ENCODE peak calls at places on chromosomes 1 and 21, in four cellular contexts. One of them, this sample, is unnamed.
A peak's percentile ranks its signal among the peaks of the same experiment; 100 is the strongest.

GRCh38 chr1:2283991-2284895 is 56.1 kb downstream of the SKI start:
- DNase-seq in GM23338: no peak
- DNase-seq in mammary epithelial cell: no peak
- DNase-seq in PC-9: no peak
- DNase-seq in this sample: no peak

GRCh38 chr21:41752231-41752681 is 14.6 kb downstream of the RIPK4 start:
- DNase-seq in PC-9: no peak
- DNase-seq in mammary epithelial cell: peak; percentile 83
- DNase-seq in GM23338: no peak
- DNase-seq in this sample: peak; percentile 95

GRCh38 chr1:59125154-59125553 is 171.7 kb upstream of the FGGY start:
- DNase-seq in mammary epithelial cell: no peak
- DNase-seq in GM23338: no peak
- DNase-seq in PC-9: no peak
- DNase-seq in this sample: no peak

GRCh38 chr1:12215118-12215517 is 14.7 kb upstream of the VPS13D start:
- DNase-seq in PC-9: no peak
- DNase-seq in GM23338: no peak
- DNase-seq in mammary epithelial cell: no peak
- DNase-seq in this sample: no peak

GRCh38 chr1:179883040-179883501 is 986 bp downstream of the TOR1AIP1 start:
- DNase-seq in PC-9: no peak
- DNase-seq in GM23338: no peak
- DNase-seq in mammary epithelial cell: no peak
- DNase-seq in this sample: no peak

GRCh38 chr1:227793948-227794812 is 21.3 kb upstream of the PRSS38 start:
- DNase-seq in mammary epithelial cell: peak; percentile 40
- DNase-seq in PC-9: peak; percentile 54
- DNase-seq in GM23338: peak; percentile 84
- DNase-seq in this sample: peak; percentile 81

GRCh38 chr1:55702064-55702463 is 486.9 kb upstream of the USP24 start:
- DNase-seq in PC-9: no peak
- DNase-seq in mammary epithelial cell: peak; percentile 26
- DNase-seq in GM23338: peak; percentile 61
- DNase-seq in this sample: peak; percentile 49

GRCh38 chr1:25544243-25544764 is 898 bp downstream of the LDLRAP1 start:
- DNase-seq in mammary epithelial cell: no peak
- DNase-seq in GM23338: no peak
- DNase-seq in PC-9: peak; percentile 29
- DNase-seq in this sample: no peak

GRCh38 chr1:69688178-69688577 is 120.5 kb downstream of the LRRC7 start:
- DNase-seq in PC-9: no peak
- DNase-seq in mammary epithelial cell: no peak
- DNase-seq in GM23338: no peak
- DNase-seq in this sample: no peak

GRCh38 chr1:25727819-25728286 is 72.1 kb upstream of the SELENON start:
- DNase-seq in mammary epithelial cell: no peak
- DNase-seq in PC-9: no peak
- DNase-seq in GM23338: peak; percentile 34
- DNase-seq in this sample: no peak

GRCh38 chr1:227428803-227429202 is 110.5 kb upstream of the CDC42BPA start:
- DNase-seq in PC-9: peak; percentile 79
- DNase-seq in GM23338: peak; percentile 6
- DNase-seq in mammary epithelial cell: no peak
- DNase-seq in this sample: peak; percentile 70

GRCh38 chr1:197521118-197521739 is 253.2 kb downstream of the CRB1 start:
- DNase-seq in mammary epithelial cell: peak; percentile 17
- DNase-seq in PC-9: peak; percentile 1
- DNase-seq in GM23338: peak; percentile 80
- DNase-seq in this sample: peak; percentile 68

GRCh38 chr1:59151387-59151761 is 145.5 kb upstream of the FGGY start:
- DNase-seq in mammary epithelial cell: peak; percentile 12
- DNase-seq in GM23338: no peak
- DNase-seq in PC-9: no peak
- DNase-seq in this sample: no peak

GRCh38 chr1:14366361-14367018 is 232.0 kb upstream of the KAZN start:
- DNase-seq in PC-9: no peak
- DNase-seq in GM23338: peak; percentile 53
- DNase-seq in mammary epithelial cell: no peak
- DNase-seq in this sample: peak; percentile 74

GRCh38 chr21:38990424-38990794 is 184.7 kb downstream of the ETS2 start:
- DNase-seq in PC-9: no peak
- DNase-seq in mammary epithelial cell: no peak
- DNase-seq in GM23338: peak; percentile 11
- DNase-seq in this sample: no peak

GRCh38 chr1:84634536-84635205 is 55.6 kb downstream of the SSX2IP start:
- DNase-seq in mammary epithelial cell: peak; percentile 92
- DNase-seq in PC-9: peak; percentile 81
- DNase-seq in GM23338: peak; percentile 6
- DNase-seq in this sample: no peak

GRCh38 chr1:199685369-199685768 is 342.1 kb upstream of the NR5A2 start:
- DNase-seq in GM23338: no peak
- DNase-seq in PC-9: no peak
- DNase-seq in mammary epithelial cell: peak; percentile 54
- DNase-seq in this sample: no peak

GRCh38 chr1:114428083-114428754 is 82.8 kb downstream of the TRIM33 start:
- DNase-seq in mammary epithelial cell: no peak
- DNase-seq in GM23338: no peak
- DNase-seq in PC-9: peak; percentile 2
- DNase-seq in this sample: peak; percentile 32

GRCh38 chr1:96596226-96596625 is 125.4 kb upstream of the PTBP2 start:
- DNase-seq in GM23338: peak; percentile 87
- DNase-seq in PC-9: peak; percentile 8
- DNase-seq in mammary epithelial cell: peak; percentile 21
- DNase-seq in this sample: peak; percentile 74

GRCh38 chr1:108947871-108948525 is 15.3 kb downstream of the CLCC1 start:
- DNase-seq in mammary epithelial cell: peak; percentile 8
- DNase-seq in GM23338: peak; percentile 77
- DNase-seq in PC-9: no peak
- DNase-seq in this sample: no peak

GRCh38 chr1:42479621-42480020 is 16.5 kb downstream of the CCDC30 start:
- DNase-seq in GM23338: peak; percentile 89
- DNase-seq in mammary epithelial cell: peak; percentile 56
- DNase-seq in PC-9: no peak
- DNase-seq in this sample: peak; percentile 52

GRCh38 chr1:212684511-212685090 is 15.0 kb downstream of the BATF3 start:
- DNase-seq in PC-9: no peak
- DNase-seq in GM23338: no peak
- DNase-seq in mammary epithelial cell: no peak
- DNase-seq in this sample: no peak

GRCh38 chr1:50658421-50659076 is 235.3 kb upstream of the DMRTA2 start:
- DNase-seq in mammary epithelial cell: no peak
- DNase-seq in GM23338: no peak
- DNase-seq in PC-9: no peak
- DNase-seq in this sample: no peak

GRCh38 chr1:184507604-184508289 is 120.9 kb downstream of the C1orf21 start:
- DNase-seq in GM23338: no peak
- DNase-seq in mammary epithelial cell: no peak
- DNase-seq in PC-9: no peak
- DNase-seq in this sample: no peak

GRCh38 chr1:230425252-230426061 is 675 bp downstream of the PGBD5 start:
- DNase-seq in mammary epithelial cell: no peak
- DNase-seq in PC-9: no peak
- DNase-seq in GM23338: peak; percentile 38
- DNase-seq in this sample: no peak

GRCh38 chr1:21326861-21327344 is 36.6 kb upstream of the ECE1 start:
- DNase-seq in PC-9: no peak
- DNase-seq in GM23338: no peak
- DNase-seq in mammary epithelial cell: no peak
- DNase-seq in this sample: no peak

GRCh38 chr1:99731384-99731783 is 35.1 kb downstream of the FRRS1 start:
- DNase-seq in PC-9: no peak
- DNase-seq in mammary epithelial cell: no peak
- DNase-seq in GM23338: no peak
- DNase-seq in this sample: no peak

GRCh38 chr1:93716163-93716562 is 34.5 kb upstream of the BCAR3 start:
- DNase-seq in PC-9: no peak
- DNase-seq in mammary epithelial cell: no peak
- DNase-seq in GM23338: no peak
- DNase-seq in this sample: no peak

GRCh38 chr1:204153667-204154066 is 1.8 kb upstream of the ETNK2 start:
- DNase-seq in PC-9: no peak
- DNase-seq in mammary epithelial cell: no peak
- DNase-seq in GM23338: no peak
- DNase-seq in this sample: no peak

GRCh38 chr1:232905324-232906034 is 44.9 kb upstream of the NTPCR start:
- DNase-seq in PC-9: no peak
- DNase-seq in GM23338: no peak
- DNase-seq in mammary epithelial cell: no peak
- DNase-seq in this sample: peak; percentile 55

GRCh38 chr1:93670141-93670540 is 11.5 kb downstream of the BCAR3 start:
- DNase-seq in mammary epithelial cell: peak; percentile 82
- DNase-seq in PC-9: peak; percentile 50
- DNase-seq in GM23338: no peak
- DNase-seq in this sample: no peak

GRCh38 chr1:65830306-65830705 is 37.6 kb downstream of the PDE4B start:
- DNase-seq in GM23338: no peak
- DNase-seq in PC-9: no peak
- DNase-seq in mammary epithelial cell: no peak
- DNase-seq in this sample: no peak

GRCh38 chr21:38815060-38815405 is 9.3 kb downstream of the ETS2 start:
- DNase-seq in PC-9: no peak
- DNase-seq in mammary epithelial cell: peak; percentile 48
- DNase-seq in GM23338: no peak
- DNase-seq in this sample: no peak

GRCh38 chr1:147073062-147073432 is 99.2 kb downstream of the PRKAB2 start:
- DNase-seq in GM23338: peak; percentile 61
- DNase-seq in PC-9: no peak
- DNase-seq in mammary epithelial cell: no peak
- DNase-seq in this sample: no peak
- TF ChIP-seq EZH2 in GM23338: no peak
- TF ChIP-seq EZH2 in PC-9: no peak
- TF ChIP-seq EZH2 in mammary epithelial cell: no peak
- TF ChIP-seq EZH2 in this sample: no peak

DNA sequence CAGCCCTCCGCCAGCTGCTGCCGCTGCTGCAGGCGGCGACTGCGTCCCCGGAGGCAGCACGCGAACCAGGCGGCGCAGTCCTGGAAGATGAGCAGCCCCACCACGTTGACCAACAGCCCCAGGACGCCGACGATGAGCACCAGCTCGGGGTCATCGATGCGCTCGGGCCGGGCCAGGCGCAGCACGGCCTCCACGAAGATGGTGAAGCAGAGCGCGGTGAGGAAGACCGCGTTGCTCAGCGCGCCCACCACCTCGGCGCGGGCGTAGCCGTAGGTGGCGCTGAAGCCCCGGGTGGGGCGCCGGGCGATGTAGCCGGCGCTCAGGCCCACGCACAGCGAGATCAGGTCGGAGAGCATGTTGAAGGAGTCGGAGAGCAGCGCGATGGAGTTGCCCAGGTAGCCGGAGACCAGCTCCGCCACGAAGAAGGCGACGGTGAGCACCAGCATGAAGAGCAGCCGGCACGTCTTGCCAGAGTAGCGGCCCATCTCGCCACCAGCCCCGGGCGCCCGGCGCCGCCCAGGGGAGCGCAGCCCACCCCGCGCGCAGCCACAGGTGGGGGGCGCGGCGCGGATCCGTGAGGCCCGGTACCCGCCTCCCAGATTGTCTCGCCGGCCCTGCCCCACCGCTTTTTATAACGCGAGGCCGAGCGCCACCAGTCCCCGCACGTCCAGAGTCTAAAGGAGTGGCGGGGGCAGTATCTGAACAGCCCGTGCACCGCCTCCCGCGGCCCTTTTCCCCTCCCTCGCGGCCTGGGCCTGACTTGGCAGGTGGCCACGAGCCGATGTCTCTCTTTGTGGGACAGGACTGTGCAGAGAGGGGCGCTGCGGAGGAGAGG is at the start of gene SLC30A10:
- DNase-seq in GM23338: peak; percentile 71
- DNase-seq in mammary epithelial cell: peak; percentile 5
- DNase-seq in PC-9: no peak
- DNase-seq in this sample: peak; percentile 12
- TF ChIP-seq EZH2 in GM23338: peak; percentile 43
- TF ChIP-seq EZH2 in mammary epithelial cell: peak; percentile 47
- TF ChIP-seq EZH2 in PC-9: no peak
- TF ChIP-seq EZH2 in this sample: peak; percentile 57

GRCh38 chr1:9128520-9129371 is at the start of gene GPR157:
- DNase-seq in PC-9: peak; percentile 78
- DNase-seq in GM23338: peak; percentile 89
- DNase-seq in mammary epithelial cell: peak; percentile 72
- DNase-seq in this sample: peak; percentile 65
- TF ChIP-seq EZH2 in PC-9: no peak
- TF ChIP-seq EZH2 in GM23338: peak; percentile 39
- TF ChIP-seq EZH2 in mammary epithelial cell: no peak
- TF ChIP-seq EZH2 in this sample: no peak

GRCh38 chr1:37035014-37035686 is 835 bp upstream of the GRIK3 start:
- DNase-seq in GM23338: peak; percentile 67
- DNase-seq in PC-9: no peak
- DNase-seq in mammary epithelial cell: no peak
- DNase-seq in this sample: no peak

GRCh38 chr1:37031871-37032270 is 2.4 kb downstream of the GRIK3 start:
- DNase-seq in GM23338: no peak
- DNase-seq in PC-9: no peak
- DNase-seq in mammary epithelial cell: no peak
- DNase-seq in this sample: no peak

GRCh38 chr1:37032660-37033354 is 1.5 kb downstream of the GRIK3 start:
- DNase-seq in mammary epithelial cell: no peak
- DNase-seq in PC-9: no peak
- DNase-seq in GM23338: peak; percentile 75
- DNase-seq in this sample: no peak

GRCh38 chr1:37034301-37035013 is at the start of gene GRIK3:
- DNase-seq in PC-9: no peak
- DNase-seq in GM23338: peak; percentile 79
- DNase-seq in mammary epithelial cell: no peak
- DNase-seq in this sample: peak; percentile 22

GRCh38 chr1:37033355-37034291 is 692 bp downstream of the GRIK3 start:
- DNase-seq in PC-9: no peak
- DNase-seq in mammary epithelial cell: no peak
- DNase-seq in GM23338: no peak
- DNase-seq in this sample: peak; percentile 18
- TF ChIP-seq EZH2 in PC-9: no peak
- TF ChIP-seq EZH2 in mammary epithelial cell: peak; percentile 83
- TF ChIP-seq EZH2 in GM23338: peak; percentile 67
- TF ChIP-seq EZH2 in this sample: peak; percentile 100

DNA sequence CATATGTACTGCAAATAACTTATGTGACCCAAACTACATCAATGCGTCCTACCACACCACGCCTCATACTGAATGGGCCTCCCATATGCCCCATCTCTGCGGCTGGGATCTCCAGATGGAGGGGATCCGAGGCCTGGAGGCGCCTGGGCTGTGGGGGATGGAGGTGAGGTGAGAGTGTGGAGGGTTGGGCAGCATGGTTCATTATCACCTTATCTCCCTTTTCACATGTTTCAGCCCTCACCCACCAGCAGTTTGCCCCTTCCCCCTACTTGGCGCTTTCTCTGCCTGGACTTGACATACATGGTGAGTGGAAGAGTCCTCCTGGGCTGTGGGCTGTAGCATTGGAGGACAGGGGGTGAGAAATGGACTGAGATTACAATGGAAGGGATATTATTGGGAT is 61.5 kb downstream of the MEF2D start:
- DNase-seq in mammary epithelial cell: no peak
- DNase-seq in PC-9: no peak
- DNase-seq in GM23338: peak; percentile 65
- DNase-seq in this sample: no peak
- TF ChIP-seq EZH2 in mammary epithelial cell: no peak
- TF ChIP-seq EZH2 in PC-9: no peak
- TF ChIP-seq EZH2 in GM23338: peak; percentile 31
- TF ChIP-seq EZH2 in this sample: no peak

GRCh38 chr21:33024278-33025103 is 1.2 kb upstream of the OLIG2 start:
- DNase-seq in mammary epithelial cell: no peak
- DNase-seq in PC-9: no peak
- DNase-seq in GM23338: peak; percentile 45
- DNase-seq in this sample: no peak
- TF ChIP-seq EZH2 in mammary epithelial cell: peak; percentile 76
- TF ChIP-seq EZH2 in PC-9: no peak
- TF ChIP-seq EZH2 in GM23338: peak; percentile 75
- TF ChIP-seq EZH2 in this sample: peak; percentile 75